ENCODE peak calls at places on chromosomes 13 and 19, in ten cellular contexts. Z is cardiac muscle cell; M is RWPE2; Q is neuronal stem cell; B is CD4-positive, alpha-beta T cell; O is iPS DF 6.9; H is A549; G is right cardiac atrium; T is fibroblast of lung; U is Caco-2. P is an unnamed sample.

GRCh38 chr19:16170134-16170533 is 3.2 kb downstream of the CIB3 start:
- DNase-seq in Z (no peak), M (no peak), Q (no peak), B (no peak), O (no peak), H (no peak), G (no peak), T (no peak), U (no peak), P (no peak)

GRCh38 chr19:7998081-7998480 is 7.4 kb downstream of the ELAVL1 start:
- DNase-seq in Z (peak; percentile 27), M (no peak), Q (no peak), B (no peak), O (no peak), H (no peak), G (no peak), T (peak; percentile 55), U (no peak), P (no peak)

GRCh38 chr13:102197193-102197592 is 204.7 kb downstream of the FGF14 start:
- DNase-seq in Z (no peak), M (no peak), Q (no peak), B (no peak), O (peak; percentile 31), H (peak; percentile 9), G (no peak), T (peak; percentile 29), U (peak; percentile 34), P (no peak)

GRCh38 chr19:17441241-17442135 is 7.0 kb downstream of the TMEM221 start:
- DNase-seq in Z (peak; percentile 22), M (no peak), Q (no peak), B (no peak), O (no peak), H (peak; percentile 38), G (no peak), T (peak; percentile 71), U (peak; percentile 45), P (no peak)

GRCh38 chr19:17105548-17105947 is 30.0 kb downstream of the MYO9B start:
- DNase-seq in Z (no peak), M (no peak), Q (no peak), B (no peak), O (no peak), H (no peak), G (no peak), T (no peak), U (no peak), P (no peak)

GRCh38 chr13:28819748-28820098 is 416 bp upstream of the MTUS2 start:
- DNase-seq in Z (peak; percentile 86), M (no peak), Q (peak; percentile 78), B (peak; percentile 32), O (no peak), H (peak; percentile 41), G (peak; percentile 52), T (peak; percentile 30), U (peak; percentile 86), P (peak; percentile 59)

GRCh38 chr19:40611096-40611495 is 9.9 kb downstream of the LTBP4 start:
- DNase-seq in Z (no peak), M (peak; percentile 77), Q (no peak), B (no peak), O (no peak), H (no peak), G (no peak), T (no peak), U (no peak), P (peak; percentile 80)

GRCh38 chr19:5110546-5110945 is 141.6 kb downstream of the KDM4B start:
- DNase-seq in Z (no peak), M (no peak), Q (no peak), B (no peak), O (no peak), H (no peak), G (no peak), T (no peak), U (no peak), P (no peak)

GRCh38 chr13:97298816-97299215 is 76.7 kb downstream of the MBNL2 start:
- DNase-seq in Z (no peak), M (no peak), Q (no peak), B (no peak), O (no peak), H (no peak), G (no peak), T (peak; percentile 51), U (no peak), P (no peak)

GRCh38 chr13:113794086-113794485 is 35.1 kb downstream of the TMEM255B start:
- DNase-seq in Z (no peak), M (no peak), Q (no peak), B (no peak), O (no peak), H (no peak), G (no peak), T (no peak), U (no peak), P (no peak)

GRCh38 chr13:94706101-94706853 is 6.1 kb downstream of the SOX21 start:
- DNase-seq in Z (no peak), M (no peak), Q (no peak), B (no peak), O (no peak), H (no peak), G (no peak), T (no peak), U (no peak), P (no peak)

GRCh38 chr13:100130092-100130491 is 41.2 kb downstream of the PCCA start:
- DNase-seq in Z (no peak), M (no peak), Q (no peak), B (no peak), O (no peak), H (no peak), G (no peak), T (peak; percentile 62), U (no peak), P (no peak)

GRCh38 chr13:110507678-110508381 is 53.7 kb downstream of the RAB20 start:
- DNase-seq in Z (no peak), M (no peak), Q (no peak), B (no peak), O (no peak), H (no peak), G (no peak), T (no peak), U (peak; percentile 67), P (peak; percentile 75)

GRCh38 chr13:30395192-30396158 is 26.8 kb upstream of the UBE2L5 start:
- DNase-seq in Z (peak; percentile 28), M (peak; percentile 76), Q (peak; percentile 31), B (peak; percentile 71), O (no peak), H (peak; percentile 88), G (peak; percentile 93), T (peak; percentile 91), U (peak; percentile 89), P (peak; percentile 96)

GRCh38 chr13:108087813-108088212 is 127.5 kb downstream of the LIG4 start:
- DNase-seq in Z (peak; percentile 56), M (no peak), Q (no peak), B (no peak), O (no peak), H (no peak), G (no peak), T (no peak), U (no peak), P (no peak)

GRCh38 chr13:58979851-58980250 is 1183.9 kb downstream of the DIAPH3 start:
- DNase-seq in Z (no peak), M (no peak), Q (no peak), B (no peak), O (no peak), H (no peak), G (no peak), T (no peak), U (no peak), P (no peak)

GRCh38 chr19:44255705-44256411 is 3.8 kb upstream of the ZNF233 start:
- DNase-seq in Z (no peak), M (no peak), Q (no peak), B (no peak), O (no peak), H (no peak), G (no peak), T (no peak), U (no peak), P (no peak)
- H3K9me3 ChIP-seq in Z (no peaks in the 10 kb centered on the region), M (peaks cover 8% of the 10 kb centered on the region), Q (peaks cover 27% of the 10 kb centered on the region), B (peaks cover 90% of the 10 kb centered on the region), O (no peaks in the 10 kb centered on the region), H (peaks cover 84% of the 10 kb centered on the region), G (peaks cover 4% of the 10 kb centered on the region), T (no peaks in the 10 kb centered on the region), U (peaks cover 16% of the 10 kb centered on the region), P (peaks cover 96% of the 10 kb centered on the region)

DNA sequence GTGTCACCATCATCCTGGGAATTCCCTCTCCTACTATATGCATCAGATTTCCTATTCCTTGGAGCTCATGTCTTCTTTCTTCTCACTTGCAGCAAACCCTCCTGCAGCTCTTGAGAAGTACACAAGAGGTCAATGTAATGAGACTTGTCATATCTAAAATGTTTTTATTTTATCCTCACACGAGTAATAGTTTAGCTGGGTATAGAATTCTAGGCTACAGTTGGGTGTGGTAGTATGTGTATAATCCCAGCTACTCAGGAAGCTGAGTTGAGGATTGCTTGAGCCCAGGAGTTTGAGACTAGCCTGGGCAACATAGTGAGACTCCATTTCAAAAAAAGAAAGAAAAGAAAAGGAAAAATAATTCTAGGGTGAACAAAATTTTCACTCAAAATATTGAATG is 24.4 kb downstream of the EEF1AKMT1 start:
- DNase-seq in Z (no peak), M (no peak), Q (no peak), B (no peak), O (no peak), H (no peak), G (no peak), T (no peak), U (no peak), P (no peak)
- H3K9me3 ChIP-seq in Z (no peaks in the 10 kb centered on the region), M (peaks cover 7% of the 10 kb centered on the region), Q (peaks cover 14% of the 10 kb centered on the region), B (peaks cover 38% of the 10 kb centered on the region), O (no peaks in the 10 kb centered on the region), H (peaks cover 12% of the 10 kb centered on the region), G (no peaks in the 10 kb centered on the region), T (no peaks in the 10 kb centered on the region), U (peaks cover 17% of the 10 kb centered on the region), P (peaks cover 19% of the 10 kb centered on the region)

DNA sequence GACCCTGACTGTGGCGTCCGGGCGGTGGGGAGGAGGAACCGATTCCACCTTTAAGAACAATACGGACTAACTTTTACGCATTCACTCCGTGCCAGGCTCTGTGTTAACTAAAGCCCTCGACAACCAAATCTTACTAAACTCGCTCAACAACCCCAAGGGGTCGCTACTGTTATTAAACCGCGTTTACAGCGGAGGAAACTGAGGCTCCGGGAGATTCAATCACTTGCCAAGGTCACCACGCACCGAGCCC is 1.2 kb downstream of the SAMD1 start:
- DNase-seq in Z (no peak), M (no peak), Q (no peak), B (no peak), O (no peak), H (peak; percentile 29), G (no peak), T (peak; percentile 36), U (no peak), P (no peak)
- H3K9me3 ChIP-seq in Z (no peaks in the 10 kb centered on the region), M (no peaks in the 10 kb centered on the region), Q (peaks cover 11% of the 10 kb centered on the region), B (peaks cover 7% of the 10 kb centered on the region), O (no peaks in the 10 kb centered on the region), H (peaks cover 11% of the 10 kb centered on the region), G (no peaks in the 10 kb centered on the region), T (no peaks in the 10 kb centered on the region), U (peaks cover 7% of the 10 kb centered on the region), P (peaks cover 4% of the 10 kb centered on the region)

DNA sequence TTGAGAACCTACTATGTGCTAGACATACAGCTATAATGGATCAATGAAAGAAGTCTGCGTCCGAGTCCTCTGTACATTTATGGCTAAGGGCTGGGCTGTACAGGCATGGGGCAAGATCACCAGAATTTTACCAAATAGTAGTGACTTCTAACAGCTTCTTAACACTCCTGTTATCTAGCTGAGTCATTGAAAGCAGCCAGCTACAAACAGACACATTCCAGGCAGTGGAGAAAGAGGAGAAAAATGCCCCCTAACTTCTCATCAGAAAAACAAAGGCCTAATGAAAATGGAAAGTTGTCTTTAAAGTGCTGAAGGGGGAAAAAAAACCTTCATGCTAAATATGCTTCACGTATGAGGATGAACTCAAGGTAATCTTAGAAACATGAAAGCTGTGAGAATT is 14.3 kb upstream of the ZNF667 start:
- DNase-seq in Z (no peak), M (no peak), Q (no peak), B (no peak), O (no peak), H (no peak), G (no peak), T (peak; percentile 47), U (no peak), P (no peak)
- H3K9me3 ChIP-seq in Z (no peaks in the 10 kb centered on the region), M (peaks cover 2% of the 10 kb centered on the region), Q (no peaks in the 10 kb centered on the region), B (peaks cover 54% of the 10 kb centered on the region), O (no peaks in the 10 kb centered on the region), H (peaks cover 53% of the 10 kb centered on the region), G (no peaks in the 10 kb centered on the region), T (no peaks in the 10 kb centered on the region), U (peaks cover 6% of the 10 kb centered on the region), P (peaks cover 84% of the 10 kb centered on the region)

P was measured in lower lobe of right lung.